ENCODE peak calls at places on chromosome 13, in five cellular contexts. V is neuronal stem cell, A is trophoblast cell, K is H1, J is H9. W is an unnamed sample.

GRCh38 chr13:33279898-33280549 is 5.5 kb downstream of the STARD13 start:
- DNase-seq in A (peak), V (no peak), K (no peak), J (no peak), W (peak)

GRCh38 chr13:102191951-102192461 is 209.8 kb downstream of the FGF14 start:
- DNase-seq in J (no peak), A (no peak), V (peak), K (no peak), W (peak)

GRCh38 chr13:57633141-57633949 is 1.8 kb downstream of the PCDH17 start:
- DNase-seq in V (no peak), K (no peak), A (no peak), J (peak), W (no peak)

GRCh38 chr13:102620512-102620911 is 23.7 kb downstream of the TPP2 start:
- DNase-seq in J (no peak), A (peak), K (no peak), V (no peak), W (no peak)

GRCh38 chr13:24654741-24655140 is 25.5 kb upstream of the ATP12A start:
- DNase-seq in K (no peak), A (peak), J (no peak), V (no peak), W (no peak)

GRCh38 chr13:70960841-70961443 is 852.7 kb upstream of the KLHL1 start:
- DNase-seq in V (peak), J (no peak), K (no peak), A (peak), W (peak)

GRCh38 chr13:60138674-60139073 is 25.1 kb downstream of the DIAPH3 start:
- DNase-seq in J (no peak), V (no peak), A (peak), K (no peak), W (no peak)

GRCh38 chr13:54305377-54305776 is 1276.8 kb downstream of the OLFM4 start:
- DNase-seq in J (peak), K (no peak), V (no peak), A (no peak), W (no peak)

GRCh38 chr13:92590503-92590908 is 636.1 kb upstream of the GPC6 start:
- DNase-seq in J (no peak), V (no peak), A (no peak), K (no peak), W (peak)

GRCh38 chr13:49499889-49500660 is 4.3 kb downstream of the PHF11 start:
- DNase-seq in A (peak), K (no peak), V (no peak), J (no peak), W (peak)

GRCh38 chr13:36536546-36536945 is 104.3 kb downstream of the CCNA1 start:
- DNase-seq in A (no peak), V (no peak), K (no peak), J (no peak), W (no peak)

GRCh38 chr13:72437458-72437857 is 290.0 kb downstream of the MZT1 start:
- DNase-seq in V (no peak), A (peak), K (no peak), J (no peak), W (peak)

GRCh38 chr13:60094385-60095088 is 69.2 kb downstream of the DIAPH3 start:
- DNase-seq in V (no peak), J (no peak), A (no peak), K (no peak), W (no peak)

GRCh38 chr13:47917022-47917574 is 84.0 kb downstream of the SUCLA2 start:
- DNase-seq in J (no peak), K (no peak), V (no peak), A (peak), W (no peak)

GRCh38 chr13:26888632-26889031 is 128.0 kb upstream of the GPR12 start:
- DNase-seq in A (no peak), K (no peak), J (no peak), V (no peak), W (no peak)

GRCh38 chr13:74132152-74132767 is 1.9 kb downstream of the KLF12 start:
- DNase-seq in J (no peak), K (no peak), A (no peak), V (no peak), W (peak)

GRCh38 chr13:23321534-23322241 is 111.8 kb downstream of the SACS start:
- DNase-seq in A (peak), V (no peak), K (no peak), J (no peak), W (peak)
- H2BK12ac ChIP-seq in A (peak), V (no peak), K (no peak), J (no peak), W (no peak)

DNA sequence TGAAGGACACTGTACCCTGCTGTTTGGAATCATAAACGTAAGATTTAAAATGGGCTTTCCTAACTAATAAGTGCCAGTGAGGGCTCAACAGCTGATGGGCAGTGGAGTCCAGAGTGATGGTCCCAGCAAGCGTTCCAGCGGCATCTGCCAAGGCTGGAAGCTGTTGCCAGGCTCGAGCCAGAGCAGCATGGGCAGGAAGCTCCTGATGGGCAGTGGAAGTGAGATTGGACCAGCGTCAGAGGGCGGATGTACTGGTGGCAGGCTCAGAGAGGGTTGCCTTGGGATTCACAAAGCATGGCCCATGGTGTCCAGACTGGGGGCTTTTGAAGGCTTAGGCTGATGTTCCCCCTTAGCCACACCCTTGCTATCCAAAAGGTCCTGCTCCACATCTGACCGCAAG is 30.2 kb downstream of the COL4A2 start:
- DNase-seq in A (no peak), V (no peak), K (no peak), J (no peak), W (no peak)
- H2BK12ac ChIP-seq in A (peak), V (no peak), K (no peak), J (no peak), W (no peak)

DNA sequence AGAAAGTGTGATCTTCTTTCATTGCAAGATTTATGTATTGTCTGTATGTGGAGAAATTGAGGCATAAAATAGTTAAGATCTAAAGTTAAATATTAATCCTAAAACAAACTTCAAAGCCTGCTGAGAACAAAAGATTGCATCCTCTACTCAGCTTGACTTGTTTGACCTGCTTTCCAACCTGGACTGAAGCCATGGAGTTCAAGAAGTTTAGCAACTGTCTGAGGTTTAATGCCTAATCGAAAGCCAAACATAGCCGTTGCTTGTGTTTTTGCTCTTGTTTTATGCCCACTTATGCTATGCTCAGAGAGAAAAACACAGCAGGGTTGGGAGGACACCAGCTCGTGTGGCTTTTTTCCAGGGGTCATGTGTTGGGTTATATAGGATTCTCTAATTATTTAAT is 135.6 kb downstream of the NUFIP1 start:
- DNase-seq in A (no peak), V (no peak), J (no peak), K (no peak), W (no peak)
- H2BK12ac ChIP-seq in A (no peak), V (no peak), J (no peak), K (no peak), W (no peak)

GRCh38 chr13:97724450-97724849 is 229.0 kb upstream of the IPO5 start:
- DNase-seq in J (no peak), V (no peak), K (no peak), A (no peak), W (no peak)
- H2BK12ac ChIP-seq in J (no peak), V (no peak), K (no peak), A (no peak), W (no peak)

DNA sequence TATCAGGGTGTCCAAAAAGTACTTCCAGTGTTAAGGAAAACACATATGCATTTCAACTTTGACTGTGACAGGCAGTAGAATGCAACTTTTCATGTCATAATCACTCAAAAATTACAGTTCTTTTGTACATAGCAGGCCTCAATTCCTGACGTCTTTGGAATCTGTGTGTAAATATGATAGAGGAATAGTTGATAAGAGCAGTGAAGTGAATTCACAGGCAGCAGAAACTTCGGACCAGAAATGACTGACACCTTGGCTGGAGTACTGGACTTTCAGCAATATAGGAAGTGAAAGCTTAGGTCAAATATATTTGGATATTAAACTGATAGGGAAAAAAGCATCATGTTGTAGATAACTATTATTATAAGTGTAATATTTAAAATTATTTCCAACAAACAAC is 1741.2 kb upstream of the PCDH20 start:
- DNase-seq in K (no peak), A (peak), J (no peak), V (no peak), W (no peak)
- H2BK12ac ChIP-seq in K (no peak), A (no peak), J (no peak), V (no peak), W (no peak)

GRCh38 chr13:113238542-113238941 is 29.1 kb downstream of the CUL4A start:
- DNase-seq in A (no peak), J (no peak), K (no peak), V (no peak), W (no peak)
- H2BK12ac ChIP-seq in A (no peak), J (no peak), K (no peak), V (no peak), W (no peak)

DNA sequence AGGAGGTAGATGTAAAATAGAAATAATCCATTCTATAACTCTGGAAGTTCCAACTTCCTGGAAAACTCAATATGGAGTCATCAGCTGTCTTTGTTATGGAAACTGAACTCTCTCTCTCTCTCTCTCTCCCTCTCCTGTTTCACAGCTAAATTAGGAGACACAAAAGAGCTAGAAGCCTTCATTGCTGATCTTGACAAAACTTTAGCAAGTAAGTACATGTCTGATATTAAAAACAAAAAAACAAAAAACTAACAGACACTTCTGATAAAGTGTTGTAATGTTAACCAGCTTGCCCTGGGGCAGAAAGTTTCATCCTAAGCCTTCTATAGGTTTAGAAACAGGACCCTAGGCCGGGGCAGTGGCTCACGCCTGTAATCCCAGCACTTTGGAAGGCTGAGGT is 11.3 kb downstream of the RGCC start:
- DNase-seq in K (no peak), J (no peak), V (no peak), A (no peak), W (no peak)
- H2BK12ac ChIP-seq in K (no peak), J (no peak), V (no peak), A (no peak), W (no peak)